ENCODE peak calls at places on chromosomes 3 and 15, in nine cellular contexts. M is right lobe of liver, O is K562, E is NB4, X is HepG2, S is fibroblast of pulmonary artery, U is breast epithelium, V is upper lobe of right lung, Y is endothelial cell. Q is an unnamed sample.

GRCh38 chr15:94970831-94971230 is 739.5 kb downstream of the MCTP2 start:
- DNase-seq in O (no peak), U (no peak), M (no peak), E (no peak), X (no peak), S (no peak), V (no peak), Y (no peak), Q (no peak)

GRCh38 chr15:70447927-70448698 is 315.2 kb downstream of the UACA start:
- DNase-seq in X (no peak), E (peak), M (no peak), O (peak), S (no peak), U (peak), Y (no peak), V (no peak), Q (no peak)

GRCh38 chr3:14523792-14524191 is 16.4 kb downstream of the GRIP2 start:
- DNase-seq in S (no peak), M (peak), V (peak), O (no peak), X (no peak), Y (no peak), E (no peak), U (peak), Q (no peak)

GRCh38 chr15:60916674-60917468 is 312.2 kb downstream of the RORA start:
- DNase-seq in M (peak), U (peak), V (peak), Y (peak), O (peak), E (peak), S (peak), X (peak), Q (peak)

GRCh38 chr3:100703865-100704264 is 5.4 kb upstream of the TFG start:
- DNase-seq in S (no peak), U (no peak), E (no peak), O (no peak), X (no peak), V (no peak), Y (no peak), M (no peak), Q (no peak)

GRCh38 chr15:29071193-29071906 is 185.6 kb downstream of the APBA2 start:
- DNase-seq in Y (no peak), X (no peak), O (no peak), E (no peak), M (no peak), U (no peak), S (no peak), V (peak), Q (no peak)

GRCh38 chr15:58793862-58794261 is 22.8 kb downstream of the MINDY2 start:
- DNase-seq in V (peak), E (no peak), M (no peak), U (no peak), S (peak), X (peak), Y (no peak), O (no peak), Q (no peak)

GRCh38 chr3:32399030-32399620 is 7.5 kb downstream of the CMTM7 start:
- DNase-seq in M (no peak), S (peak), Y (peak), U (no peak), V (no peak), X (peak), E (peak), O (peak), Q (peak)

GRCh38 chr3:31047673-31048072 is 153.2 kb upstream of the GADL1 start:
- DNase-seq in S (no peak), E (no peak), U (no peak), M (no peak), O (no peak), X (no peak), V (no peak), Y (no peak), Q (no peak)

GRCh38 chr3:98731720-98732238 is 31.4 kb upstream of the ST3GAL6 start:
- DNase-seq in Y (no peak), M (no peak), S (no peak), X (peak), O (no peak), U (no peak), V (no peak), E (no peak), Q (no peak)

GRCh38 chr15:69132935-69133861 is 27.2 kb upstream of the GLCE start:
- DNase-seq in E (peak), O (no peak), Y (no peak), S (no peak), V (no peak), X (peak), M (no peak), U (peak), Q (no peak)

GRCh38 chr3:123122525-123123315 is 55.9 kb downstream of the PDIA5 start:
- DNase-seq in Y (no peak), V (no peak), E (no peak), S (peak), U (no peak), O (no peak), X (peak), M (no peak), Q (no peak)

GRCh38 chr15:42108189-42108588 is 13.8 kb upstream of the PLA2G4D start:
- DNase-seq in O (no peak), V (no peak), E (no peak), X (no peak), U (no peak), Y (no peak), M (no peak), S (no peak), Q (no peak)

GRCh38 chr3:50245251-50245745 is 9.3 kb downstream of the GNAI2 start:
- DNase-seq in M (no peak), E (no peak), O (no peak), S (no peak), Y (peak), X (no peak), U (no peak), V (no peak), Q (no peak)

GRCh38 chr15:50116477-50116876 is 2.6 kb downstream of the ATP8B4 start:
- DNase-seq in U (no peak), V (no peak), O (peak), M (no peak), E (peak), Y (peak), X (peak), S (peak), Q (peak)

GRCh38 chr3:153144779-153145178 is 17.2 kb upstream of the RAP2B start:
- DNase-seq in V (no peak), Y (no peak), E (no peak), S (peak), M (no peak), O (no peak), U (no peak), X (no peak), Q (no peak)

GRCh38 chr3:177478170-177478859 is 281.0 kb upstream of the TBL1XR1 start:
- DNase-seq in V (no peak), E (no peak), O (no peak), S (peak), X (peak), M (no peak), Y (no peak), U (no peak), Q (no peak)

GRCh38 chr3:99686469-99686868 is 48.1 kb downstream of the COL8A1 start:
- DNase-seq in O (no peak), Y (no peak), X (no peak), V (no peak), S (no peak), M (no peak), U (no peak), E (no peak), Q (no peak)

GRCh38 chr3:171835613-171836012 is 7.5 kb upstream of the TMEM212 start:
- DNase-seq in O (no peak), U (no peak), E (no peak), X (no peak), Y (no peak), S (no peak), M (no peak), V (no peak), Q (no peak)

GRCh38 chr3:195172896-195173295 is 98.1 kb downstream of the XXYLT1 start:
- DNase-seq in S (no peak), X (no peak), O (no peak), Y (no peak), E (no peak), V (no peak), M (no peak), U (no peak), Q (no peak)

GRCh38 chr15:66826504-66826903 is 124.5 kb downstream of the SMAD6 start:
- DNase-seq in E (no peak), O (no peak), V (peak), U (peak), Y (no peak), X (no peak), S (no peak), M (no peak), Q (no peak)

GRCh38 chr15:31389576-31389975 is 62.9 kb downstream of the KLF13 start:
- DNase-seq in O (no peak), M (no peak), E (no peak), S (no peak), U (no peak), Y (no peak), V (no peak), X (no peak), Q (no peak)

GRCh38 chr3:41330465-41330864 is 131.2 kb downstream of the CTNNB1 start:
- DNase-seq in S (peak), X (no peak), E (no peak), O (no peak), M (no peak), Y (no peak), V (no peak), U (no peak), Q (no peak)

GRCh38 chr3:18438586-18438985 is 13.4 kb upstream of the SATB1 start:
- DNase-seq in X (no peak), M (no peak), Y (no peak), O (no peak), V (peak), S (no peak), U (no peak), E (no peak), Q (no peak)

GRCh38 chr3:129502641-129503386 is 25.6 kb upstream of the RHO start:
- DNase-seq in E (no peak), M (peak), O (no peak), X (no peak), V (no peak), S (no peak), Y (no peak), U (no peak), Q (no peak)

GRCh38 chr3:197029511-197030167 is at the start of gene MELTF:
- DNase-seq in U (no peak), E (peak), O (peak), S (peak), Y (peak), V (peak), X (peak), M (no peak), Q (peak)

GRCh38 chr3:151093905-151094304 is 8.4 kb downstream of the MED12L start:
- DNase-seq in M (no peak), E (peak), O (no peak), S (no peak), U (no peak), V (no peak), X (no peak), Y (no peak), Q (no peak)

GRCh38 chr3:55163421-55163820 is 235.6 kb upstream of the LRTM1 start:
- DNase-seq in U (no peak), S (no peak), X (no peak), E (no peak), M (no peak), Y (no peak), O (no peak), V (no peak), Q (no peak)

GRCh38 chr3:193560870-193561269 is 6.2 kb upstream of the ATP13A4 start:
- DNase-seq in U (no peak), X (no peak), V (no peak), E (no peak), Y (no peak), S (no peak), O (no peak), M (no peak), Q (no peak)

GRCh38 chr3:157368171-157368570 is 68.5 kb upstream of the PTX3 start:
- DNase-seq in Y (no peak), V (no peak), X (no peak), O (no peak), U (no peak), E (no peak), M (no peak), S (no peak), Q (no peak)

GRCh38 chr3:89113887-89114840 is 6.7 kb downstream of the EPHA3 start:
- DNase-seq in E (no peak), S (peak), X (peak), M (peak), Y (peak), V (peak), O (peak), U (peak), Q (peak)

DNA sequence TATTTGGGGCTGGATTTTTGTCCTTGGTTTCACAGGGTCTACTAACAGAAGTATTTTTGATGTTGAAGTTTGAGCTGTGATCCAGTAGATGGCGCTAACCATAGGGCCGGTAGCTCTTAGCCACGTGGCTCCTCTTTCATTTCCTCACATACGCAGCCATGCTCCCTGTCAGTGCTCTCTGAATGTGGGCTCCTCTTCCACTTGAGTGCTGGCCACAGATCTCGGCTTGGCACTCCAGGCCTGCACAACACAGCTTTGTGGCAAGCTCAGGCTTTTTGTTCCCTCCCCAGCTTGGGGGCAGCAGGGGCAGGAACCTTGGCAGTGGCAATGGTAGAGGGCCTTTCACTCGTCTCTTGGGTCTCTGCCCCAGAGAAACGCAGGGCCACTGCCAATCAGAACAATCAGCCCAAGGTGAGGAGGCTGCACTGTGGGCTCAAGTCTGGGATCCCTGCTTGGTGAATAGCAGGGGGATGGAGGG is 18.6 kb upstream of the DNAAF4 start:
- DNase-seq in M (no peak), S (peak), Y (no peak), O (peak), X (peak), U (no peak), V (no peak), E (peak), Q (peak)
- TF ChIP-seq CTCF in M (peak), S (peak), Y (peak), O (peak), X (peak), U (no peak), V (peak), E (peak), Q (peak)

GRCh38 chr3:57557088-57557537 is 1.0 kb downstream of the PDE12 start:
- DNase-seq in M (no peak), O (peak), Y (peak), V (no peak), S (peak), X (peak), U (no peak), E (peak), Q (peak)
- TF ChIP-seq CTCF in M (no peak), O (no peak), Y (no peak), V (no peak), S (no peak), X (no peak), U (no peak), E (no peak), Q (no peak)

DNA sequence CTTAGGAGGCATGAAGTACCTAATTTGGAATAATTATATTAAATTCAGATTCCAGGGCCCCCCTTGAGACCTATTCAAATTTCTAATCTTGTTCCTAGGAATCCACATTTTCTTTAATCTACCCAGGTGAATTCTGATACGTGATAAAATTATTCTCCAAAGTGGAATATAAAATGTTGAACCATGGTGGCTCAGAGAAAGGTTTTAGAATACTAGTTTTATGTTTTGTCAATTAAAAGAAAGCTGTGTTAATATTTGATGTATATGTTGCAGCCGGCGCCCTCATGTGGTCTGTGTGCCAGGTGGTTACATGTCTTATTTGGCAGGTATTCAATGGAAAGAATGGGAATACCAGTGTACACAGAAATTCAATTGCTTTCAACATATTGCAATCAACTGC is 321.8 kb downstream of the FEZF2 start:
- DNase-seq in V (no peak), O (peak), U (no peak), Y (peak), M (no peak), X (peak), E (peak), S (peak), Q (no peak)
- TF ChIP-seq CTCF in V (peak), O (no peak), U (no peak), Y (peak), M (no peak), X (peak), E (no peak), S (peak), Q (no peak)

GRCh38 chr3:188303286-188303799 is 149.4 kb downstream of the LPP start:
- DNase-seq in E (no peak), X (no peak), M (no peak), Y (no peak), V (no peak), U (no peak), S (no peak), O (no peak), Q (no peak)
- TF ChIP-seq CTCF in E (no peak), X (no peak), M (no peak), Y (no peak), V (no peak), U (no peak), S (no peak), O (no peak), Q (no peak)

GRCh38 chr15:77042245-77042644 is 28.7 kb downstream of the TSPAN3 start:
- DNase-seq in O (no peak), S (no peak), E (no peak), U (no peak), X (no peak), M (no peak), V (no peak), Y (no peak), Q (no peak)
- TF ChIP-seq CTCF in O (no peak), S (no peak), E (no peak), U (no peak), X (no peak), M (no peak), V (no peak), Y (no peak), Q (no peak)

GRCh38 chr3:186208328-186208989 is 99.6 kb upstream of the ETV5 start:
- DNase-seq in O (no peak), X (no peak), U (no peak), Y (no peak), V (no peak), S (no peak), M (no peak), E (peak), Q (no peak)
- TF ChIP-seq CTCF in O (no peak), X (no peak), U (no peak), Y (no peak), V (no peak), S (no peak), M (no peak), E (no peak), Q (no peak)

GRCh38 chr15:56794923-56795329 is 61.6 kb upstream of the ZNF280D start:
- DNase-seq in X (no peak), M (no peak), V (no peak), E (no peak), O (no peak), Y (no peak), U (no peak), S (peak), Q (no peak)

GRCh38 chr15:56798639-56799038 is 65.3 kb upstream of the ZNF280D start:
- DNase-seq in M (no peak), O (no peak), V (no peak), Y (no peak), S (no peak), X (no peak), E (no peak), U (no peak), Q (no peak)

GRCh38 chr15:56795400-56795983 is 62.2 kb upstream of the ZNF280D start:
- DNase-seq in Y (no peak), M (no peak), U (no peak), X (no peak), V (no peak), E (no peak), S (no peak), O (no peak), Q (no peak)

GRCh38 chr15:56794150-56794922 is 61.0 kb upstream of the ZNF280D start:
- DNase-seq in U (no peak), Y (no peak), V (no peak), S (peak), O (no peak), X (no peak), M (no peak), E (no peak), Q (no peak)

GRCh38 chr15:56797720-56798275 is 64.5 kb upstream of the ZNF280D start:
- DNase-seq in M (no peak), S (no peak), E (no peak), X (no peak), O (no peak), Y (no peak), V (no peak), U (no peak), Q (no peak)
- TF ChIP-seq CTCF in M (no peak), S (no peak), E (no peak), X (no peak), O (no peak), Y (no peak), V (no peak), U (no peak), Q (no peak)

GRCh38 chr3:78988324-78988723 is 779.5 kb downstream of the ROBO1 start:
- DNase-seq in M (no peak), S (peak), O (no peak), E (peak), U (no peak), V (no peak), X (peak), Y (no peak), Q (no peak)
- TF ChIP-seq CTCF in M (peak), S (peak), O (no peak), E (no peak), U (no peak), V (peak), X (peak), Y (peak), Q (no peak)

DNA sequence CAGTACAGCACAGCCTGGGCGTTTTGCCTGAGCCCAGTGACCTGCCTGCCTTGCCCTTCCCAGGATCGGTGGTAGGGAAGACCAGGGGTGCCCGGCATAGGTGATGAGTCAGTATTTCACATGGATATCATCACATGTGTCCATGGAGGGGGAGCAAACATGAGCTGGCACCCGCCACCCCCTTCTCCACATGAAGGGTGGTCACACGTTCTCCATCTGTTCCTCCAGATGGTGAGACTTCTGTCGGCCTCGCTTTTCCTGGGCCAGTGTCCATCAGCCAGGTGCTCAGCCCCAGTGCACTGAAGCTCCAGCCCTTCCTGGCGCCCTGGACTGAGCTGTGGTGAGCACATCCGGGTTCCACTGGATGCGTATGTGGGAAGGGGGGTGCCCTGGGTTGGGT is 208.4 kb downstream of the UBE3A start:
- DNase-seq in E (no peak), M (no peak), U (no peak), V (no peak), X (no peak), Y (no peak), O (no peak), S (no peak), Q (no peak)
- TF ChIP-seq CTCF in E (no peak), M (no peak), U (no peak), V (no peak), X (no peak), Y (no peak), O (no peak), S (no peak), Q (no peak)

GRCh38 chr3:111904376-111905241 is 45.5 kb downstream of the PHLDB2 start:
- DNase-seq in S (peak), Y (no peak), X (peak), U (no peak), M (no peak), O (no peak), V (no peak), E (peak), Q (no peak)
- TF ChIP-seq CTCF in S (peak), Y (no peak), X (no peak), U (no peak), M (no peak), O (no peak), V (no peak), E (no peak), Q (no peak)

Q was measured in GM13976.